ENCODE peak calls at places on chromosomes 11 and 22, in seven cellular contexts. V is stimulated activated CD8-positive, alpha-beta memory T cell treated with anti-CD3 and anti-CD28 coated beads, Interleukin-4, amount 100 ng/mL, for 48 hours; D is ACHN; Z is left cardiac atrium; Y is fibroblast of pulmonary artery; L is BJ; P is anterior cingulate cortex. M is an unnamed sample.

GRCh38 chr11:2715716-2716350 is 16.0 kb upstream of the KCNQ1OT1 start:
- DNase-seq in V (no peak), D (no peak), Z (no peak), Y (no peak), L (no peak), P (no peak), M (no peak)

GRCh38 chr11:69159153-69159850 is 3.6 kb downstream of the SMIM38 start:
- DNase-seq in V (no peak), D (no peak), Z (no peak), Y (no peak), L (no peak), P (no peak), M (no peak)

GRCh38 chr22:22893077-22893805 is 5.6 kb downstream of the IGLL5 start:
- DNase-seq in V (no peak), D (no peak), Z (no peak), Y (no peak), L (no peak), P (no peak), M (peak)

GRCh38 chr11:114796954-114797721 is 118.8 kb downstream of the NXPE2 start:
- DNase-seq in V (no peak), D (no peak), Z (no peak), Y (no peak), L (no peak), P (no peak), M (no peak)

GRCh38 chr11:117597083-117597482 is 199.9 kb downstream of the DSCAML1 start:
- DNase-seq in V (peak), D (peak), Z (peak), Y (peak), L (no peak), P (no peak), M (peak)

GRCh38 chr11:15901790-15902189 is 454.6 kb downstream of the SOX6 start:
- DNase-seq in V (no peak), D (no peak), Z (no peak), Y (no peak), L (no peak), P (no peak), M (no peak)

GRCh38 chr11:108958446-108959123 is 293.7 kb downstream of the DDX10 start:
- DNase-seq in V (no peak), D (peak), Z (no peak), Y (peak), L (no peak), P (no peak), M (no peak)

GRCh38 chr11:75159081-75159953 is 8.4 kb downstream of the SLCO2B1 start:
- DNase-seq in V (no peak), D (no peak), Z (no peak), Y (no peak), L (no peak), P (no peak), M (no peak)

GRCh38 chr22:38956551-38956950 is 858 bp upstream of the APOBEC3A start:
- DNase-seq in V (no peak), D (no peak), Z (no peak), Y (no peak), L (no peak), P (no peak), M (peak)

GRCh38 chr11:31825453-31826391 is 14.6 kb upstream of the PAX6 start:
- DNase-seq in V (no peak), D (no peak), Z (no peak), Y (no peak), L (no peak), P (no peak), M (no peak)

GRCh38 chr11:47986742-47987141 is 6.4 kb downstream of the PTPRJ start:
- DNase-seq in V (no peak), D (no peak), Z (no peak), Y (no peak), L (no peak), P (no peak), M (no peak)

GRCh38 chr11:30585892-30586250 is 282 bp downstream of the MPPED2 start:
- DNase-seq in V (no peak), D (no peak), Z (peak), Y (no peak), L (no peak), P (no peak), M (peak)

GRCh38 chr11:46889689-46890475 is 28.5 kb downstream of the LRP4 start:
- DNase-seq in V (peak), D (peak), Z (peak), Y (peak), L (peak), P (peak), M (peak)

GRCh38 chr11:3217751-3218482 is 696 bp downstream of the MRGPRG start:
- DNase-seq in V (no peak), D (no peak), Z (peak), Y (no peak), L (no peak), P (no peak), M (peak)

GRCh38 chr22:41481131-41481830 is 12.4 kb downstream of the ACO2 start:
- DNase-seq in V (no peak), D (peak), Z (peak), Y (peak), L (no peak), P (no peak), M (no peak)

GRCh38 chr22:47175151-47175760 is 412.8 kb downstream of the TBC1D22A start:
- DNase-seq in V (no peak), D (no peak), Z (no peak), Y (peak), L (no peak), P (no peak), M (peak)

GRCh38 chr11:330307-330693 is 9.6 kb upstream of the IFITM3 start:
- DNase-seq in V (no peak), D (no peak), Z (no peak), Y (no peak), L (no peak), P (no peak), M (peak)

GRCh38 chr22:48306284-48306683 is 1521.4 kb downstream of the BRD1 start:
- DNase-seq in V (no peak), D (no peak), Z (no peak), Y (no peak), L (no peak), P (no peak), M (no peak)

GRCh38 chr11:88035271-88035670 is 140.0 kb downstream of the RAB38 start:
- DNase-seq in V (no peak), D (no peak), Z (no peak), Y (peak), L (no peak), P (no peak), M (no peak)

GRCh38 chr11:127126956-127127355 is 126.4 kb upstream of the KIRREL3 start:
- DNase-seq in V (no peak), D (no peak), Z (no peak), Y (no peak), L (no peak), P (no peak), M (no peak)

GRCh38 chr22:46881373-46882118 is 119.1 kb downstream of the TBC1D22A start:
- DNase-seq in V (peak), D (peak), Z (peak), Y (no peak), L (no peak), P (no peak), M (no peak)

GRCh38 chr11:47395225-47396048 is 13.0 kb upstream of the SLC39A13 start:
- DNase-seq in V (no peak), D (no peak), Z (peak), Y (no peak), L (no peak), P (no peak), M (no peak)

GRCh38 chr11:22193348-22194051 is 615 bp downstream of the ANO5 start:
- DNase-seq in V (no peak), D (peak), Z (peak), Y (no peak), L (no peak), P (no peak), M (peak)

GRCh38 chr22:23088199-23088604 is 17.9 kb downstream of the GNAZ start:
- DNase-seq in V (peak), D (no peak), Z (no peak), Y (no peak), L (no peak), P (no peak), M (no peak)

GRCh38 chr11:23727821-23728220 is 769.0 kb upstream of the LUZP2 start:
- DNase-seq in V (no peak), D (no peak), Z (no peak), Y (peak), L (no peak), P (no peak), M (no peak)

GRCh38 chr22:32905400-32905799 is 103.9 kb downstream of the TIMP3 start:
- DNase-seq in V (no peak), D (no peak), Z (peak), Y (no peak), L (no peak), P (no peak), M (peak)

GRCh38 chr22:32985899-32986772 is 72.0 kb downstream of the SYN3 start:
- DNase-seq in V (peak), D (peak), Z (peak), Y (peak), L (no peak), P (peak), M (peak)

GRCh38 chr11:16397355-16397754 is 41.0 kb upstream of the SOX6 start:
- DNase-seq in V (no peak), D (peak), Z (no peak), Y (no peak), L (no peak), P (no peak), M (no peak)

GRCh38 chr11:30560345-30561106 is 25.6 kb downstream of the MPPED2 start:
- DNase-seq in V (no peak), D (no peak), Z (no peak), Y (no peak), L (no peak), P (no peak), M (no peak)

GRCh38 chr22:20117656-20118571 is 888 bp upstream of the TRMT2A start:
- DNase-seq in V (peak), D (peak), Z (peak), Y (peak), L (no peak), P (no peak), M (no peak)

GRCh38 chr11:121253951-121254350 is 38.6 kb upstream of the SC5D start:
- DNase-seq in V (no peak), D (no peak), Z (no peak), Y (no peak), L (no peak), P (no peak), M (no peak)

GRCh38 chr22:49666146-49666809 is 161.4 kb downstream of the BRD1 start:
- DNase-seq in V (no peak), D (no peak), Z (no peak), Y (no peak), L (no peak), P (no peak), M (peak)

GRCh38 chr22:19270873-19271272 is 20.6 kb downstream of the CLTCL1 start:
- DNase-seq in V (no peak), D (no peak), Z (no peak), Y (no peak), L (no peak), P (no peak), M (no peak)

M was measured in sigmoid colon.